ENCODE peak calls at places on chromosomes 6 and 20, in ten cellular contexts. F is NAMALWA; D is GDM1; X is LoVo; W is T-helper 9 cell; Y is HS-5; Z is kidney epithelial cell; E is substantia nigra; H is T-helper 2 cell; K is stimulated activated CD4-positive, alpha-beta T cell treated with anti-CD3 and anti-CD28 coated beads, Interleukin-12 subunit alpha, Interleukin-12 subunit beta, amount 100 ng/mL, for 48 hours. P is an unnamed sample.

GRCh38 chr20:9093203-9093962 is 24.5 kb downstream of the PLCB4 start:
- DNase-seq in D (no peak), F (no peak), Z (no peak), E (no peak), H (no peak), Y (no peak), X (no peak), W (no peak), K (no peak), P (no peak)

GRCh38 chr6:89432875-89433636 is at the start of gene ANKRD6:
- DNase-seq in D (peak), E (peak), H (peak), X (peak), F (peak), Z (no peak), Y (no peak), K (peak), W (peak), P (peak)

GRCh38 chr6:110652520-110652919 is 162.7 kb downstream of the CDK19 start:
- DNase-seq in X (no peak), Z (no peak), W (no peak), D (no peak), E (no peak), H (no peak), F (no peak), Y (no peak), K (no peak), P (no peak)

GRCh38 chr20:64102647-64103354 is 4.6 kb downstream of the NPBWR2 start:
- DNase-seq in K (no peak), H (peak), Y (no peak), Z (no peak), X (no peak), D (no peak), W (no peak), E (no peak), F (peak), P (no peak)

GRCh38 chr6:147438758-147439528 is 69.5 kb upstream of the SAMD5 start:
- DNase-seq in H (no peak), Y (no peak), K (no peak), F (no peak), Z (no peak), E (no peak), X (no peak), D (no peak), W (no peak), P (no peak)

GRCh38 chr6:150377211-150377781 is 8.5 kb downstream of the IYD start:
- DNase-seq in X (no peak), E (peak), K (no peak), D (no peak), H (no peak), Y (no peak), F (no peak), Z (peak), W (no peak), P (no peak)

GRCh38 chr20:17660667-17661066 is 21.4 kb downstream of the RRBP1 start:
- DNase-seq in W (no peak), D (no peak), Z (no peak), H (no peak), F (peak), Y (no peak), X (no peak), K (no peak), E (no peak), P (no peak)

GRCh38 chr6:116695398-116695797 is 14.4 kb downstream of the KPNA5 start:
- DNase-seq in Y (no peak), Z (no peak), F (peak), W (no peak), X (no peak), K (no peak), E (no peak), H (no peak), D (no peak), P (no peak)

GRCh38 chr6:139323511-139324445 is 32.0 kb upstream of the TXLNB start:
- DNase-seq in H (peak), E (no peak), W (peak), Y (no peak), X (no peak), K (peak), F (peak), Z (no peak), D (peak), P (no peak)

GRCh38 chr6:147055821-147056392 is 148.3 kb upstream of the STXBP5 start:
- DNase-seq in E (no peak), K (no peak), Z (no peak), Y (no peak), H (no peak), D (no peak), X (no peak), W (no peak), F (no peak), P (peak)

GRCh38 chr6:143271024-143271423 is 179.5 kb downstream of the ADAT2 start:
- DNase-seq in E (no peak), K (no peak), X (no peak), H (no peak), F (no peak), Z (peak), W (no peak), Y (peak), D (no peak), P (no peak)

GRCh38 chr20:31566658-31567379 is 38.3 kb upstream of the ID1 start:
- DNase-seq in X (peak), D (no peak), Z (no peak), F (peak), E (no peak), W (no peak), H (no peak), Y (no peak), K (no peak), P (no peak)

GRCh38 chr6:12354499-12354898 is 64.3 kb downstream of the EDN1 start:
- DNase-seq in Z (peak), F (peak), Y (no peak), K (no peak), D (no peak), E (no peak), X (no peak), W (no peak), H (no peak), P (no peak)

GRCh38 chr20:278181-278580 is 12.4 kb downstream of the C20orf96 start:
- DNase-seq in E (no peak), K (no peak), Z (no peak), H (no peak), W (no peak), Y (no peak), D (no peak), X (no peak), F (no peak), P (no peak)

GRCh38 chr6:27604986-27605385 is 132.1 kb upstream of the ZNF184 start:
- DNase-seq in F (no peak), H (no peak), Y (no peak), D (no peak), E (no peak), W (no peak), Z (no peak), X (peak), K (no peak), P (no peak)

GRCh38 chr6:36757206-36757605 is 59.6 kb downstream of the RAB44 start:
- DNase-seq in Z (no peak), X (no peak), D (no peak), F (peak), K (no peak), W (peak), E (no peak), Y (no peak), H (peak), P (no peak)

GRCh38 chr6:139473239-139473701 is 98.8 kb upstream of the CITED2 start:
- DNase-seq in H (no peak), F (no peak), E (no peak), Y (no peak), K (no peak), X (no peak), D (no peak), Z (no peak), W (no peak), P (no peak)

GRCh38 chr20:11136691-11137090 is 462.9 kb upstream of the JAG1 start:
- DNase-seq in F (no peak), D (no peak), E (no peak), Z (no peak), H (no peak), X (no peak), K (no peak), Y (no peak), W (no peak), P (no peak)

GRCh38 chr6:111552241-111552744 is 53.4 kb downstream of the TRAF3IP2 start:
- DNase-seq in D (no peak), Z (peak), X (peak), H (no peak), Y (peak), K (no peak), E (no peak), F (no peak), W (no peak), P (peak)

P was measured in caudate nucleus.